ENCODE peak calls at places on chromosomes 5 and 9, in four cellular contexts. G, S, J and I are unnamed samples.

GRCh38 chr5:6193315-6193714 is 185.0 kb downstream of the MED10 start:
- DNase-seq in J (no peak), G (no peak), S (no peak), I (no peak)

GRCh38 chr9:70491798-70492736 is 77.6 kb upstream of the KLF9 start:
- DNase-seq in S (no peak), J (no peak), G (no peak), I (no peak)

GRCh38 chr9:7980691-7981289 is 181.2 kb upstream of the DMAC1 start:
- DNase-seq in J (no peak), S (no peak), G (no peak), I (no peak)

GRCh38 chr5:134982230-134982629 is 14.5 kb downstream of the CATSPER3 start:
- DNase-seq in S (no peak), G (no peak), J (no peak), I (no peak)

GRCh38 chr9:18072967-18073366 is 401.0 kb upstream of the ADAMTSL1 start:
- DNase-seq in S (no peak), G (no peak), J (no peak), I (no peak)

GRCh38 chr5:111478266-111478665 is 34.1 kb downstream of the STARD4 start:
- DNase-seq in G (no peak), S (no peak), J (no peak), I (no peak)

GRCh38 chr9:137326436-137327060 is 24.5 kb upstream of the NRARP start:
- DNase-seq in S (peak), G (no peak), J (no peak), I (no peak)

GRCh38 chr5:77355074-77355473 is 137.0 kb downstream of the WDR41 start:
- DNase-seq in G (no peak), S (no peak), J (no peak), I (no peak)

GRCh38 chr9:4774209-4774608 is 18.5 kb upstream of the RCL1 start:
- DNase-seq in S (no peak), G (no peak), J (no peak), I (no peak)

GRCh38 chr9:87223397-87224246 is 274.0 kb upstream of the DAPK1 start:
- DNase-seq in G (no peak), J (no peak), S (no peak), I (peak)

GRCh38 chr5:6875376-6875775 is 162.1 kb downstream of the TENT4A start:
- DNase-seq in S (no peak), J (no peak), G (no peak), I (no peak)

GRCh38 chr9:128091144-128091543 is 23.1 kb downstream of the SLC25A25 start:
- DNase-seq in G (no peak), J (no peak), S (no peak), I (peak)

GRCh38 chr9:110939573-110939972 is 98.7 kb downstream of the LPAR1 start:
- DNase-seq in S (no peak), G (no peak), J (no peak), I (no peak)

GRCh38 chr9:95211028-95211427 is 106.5 kb downstream of the FANCC start:
- DNase-seq in J (peak), S (no peak), G (no peak), I (no peak)

GRCh38 chr5:118863345-118863744 is 125.0 kb downstream of the DTWD2 start:
- DNase-seq in J (no peak), S (no peak), G (no peak), I (peak)

GRCh38 chr9:99259231-99259918 is 37.3 kb downstream of the SEC61B start:
- DNase-seq in J (peak), G (no peak), S (no peak), I (no peak)

GRCh38 chr9:136848393-136849037 is 694 bp upstream of the PHPT1 start:
- DNase-seq in G (peak), J (peak), S (no peak), I (no peak)

GRCh38 chr9:121985792-121986494 is 107.2 kb downstream of the TTLL11 start:
- DNase-seq in J (peak), S (no peak), G (no peak), I (no peak)

GRCh38 chr9:128540630-128541355 is 11.6 kb upstream of the SPTAN1 start:
- DNase-seq in J (no peak), G (no peak), S (no peak), I (no peak)

GRCh38 chr5:56984445-56984844 is 32.5 kb upstream of the MIER3 start:
- DNase-seq in G (no peak), J (no peak), S (no peak), I (no peak)

GRCh38 chr5:138212828-138213160 is 329 bp downstream of the CDC23 start:
- DNase-seq in J (peak), S (no peak), G (no peak), I (peak)

DNA sequence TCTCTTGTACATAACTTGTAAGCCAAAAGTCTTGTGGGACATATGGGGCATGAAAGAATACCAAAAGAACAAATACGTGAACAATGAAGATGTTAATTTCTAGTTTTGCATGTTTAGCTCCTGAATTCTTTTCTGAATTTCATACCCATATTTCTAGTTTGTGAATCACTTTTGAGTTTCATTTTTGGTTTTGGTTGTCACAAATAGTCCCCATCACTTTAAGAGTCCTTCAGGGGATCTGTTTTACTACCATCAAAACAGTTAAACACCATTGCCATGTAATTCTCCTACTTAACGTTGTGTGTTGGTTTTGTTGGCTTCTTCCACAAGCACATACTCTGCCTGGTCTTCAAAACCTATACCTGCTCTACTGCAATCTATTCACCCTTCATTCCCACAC is 27.0 kb downstream of the VCAN start:
- DNase-seq in S (no peak), J (no peak), G (no peak), I (no peak)
- H3K9ac ChIP-seq in S (no peak), J (no peak), G (no peak), I (no peak)

GRCh38 chr5:10867408-10868303 is 106.6 kb upstream of the DAP start:
- DNase-seq in J (no peak), S (no peak), G (no peak), I (no peak)
- TF ChIP-seq BHLHE40 in J (no peak), S (no peak), G (no peak), I (no peak)

GRCh38 chr9:107368696-107369095 is 85.6 kb downstream of the RAD23B start:
- DNase-seq in J (no peak), G (peak), S (no peak), I (no peak)
- H3K9ac ChIP-seq in J (no peak), G (no peak), S (no peak), I (no peak)

GRCh38 chr5:115578657-115579056 is 23.6 kb downstream of the TICAM2 start:
- DNase-seq in S (no peak), G (no peak), J (no peak), I (no peak)
- TF ChIP-seq BHLHE40 in S (no peak), G (no peak), J (no peak), I (no peak)

GRCh38 chr9:109805054-109805453 is 25.1 kb downstream of the PALM2AKAP2 start:
- DNase-seq in G (no peak), S (no peak), J (no peak), I (no peak)
- H3K9ac ChIP-seq in G (no peak), S (no peak), J (no peak), I (no peak)

GRCh38 chr5:174309131-174309845 is 263.8 kb downstream of the NSG2 start:
- DNase-seq in J (no peak), G (no peak), S (no peak), I (no peak)
- TF ChIP-seq BHLHE40 in J (no peak), G (no peak), S (no peak), I (no peak)

DNA sequence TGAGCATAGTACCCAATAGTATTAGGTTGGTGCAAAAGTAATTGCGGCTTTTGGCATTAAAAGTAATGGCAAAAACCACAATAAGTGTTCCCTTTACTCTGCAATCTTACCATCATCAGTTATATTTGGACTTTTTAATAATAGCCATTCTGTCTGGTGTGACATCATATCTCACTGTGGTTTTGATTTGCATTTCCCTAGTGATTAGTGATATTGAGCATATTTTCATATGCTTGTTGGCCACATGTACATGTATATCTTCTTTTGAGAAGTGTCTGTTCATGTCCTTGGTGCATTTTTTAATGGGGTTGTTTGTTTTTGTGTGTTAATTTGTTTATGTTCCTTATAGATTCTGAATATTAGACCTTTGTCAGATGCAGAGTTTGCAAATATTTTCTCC is 289.9 kb downstream of the FAM170A start:
- DNase-seq in J (no peak), G (no peak), S (no peak), I (no peak)
- H3K9ac ChIP-seq in J (no peak), G (no peak), S (no peak), I (no peak)

GRCh38 chr5:10151656-10152055 is 98.0 kb downstream of the ATPSCKMT start:
- DNase-seq in J (no peak), S (no peak), G (no peak), I (peak)

GRCh38 chr5:10144040-10144439 is 105.6 kb downstream of the ATPSCKMT start:
- DNase-seq in G (no peak), S (no peak), J (no peak), I (no peak)

GRCh38 chr5:10149911-10150310 is 99.8 kb downstream of the ATPSCKMT start:
- DNase-seq in J (peak), S (no peak), G (no peak), I (no peak)

GRCh38 chr5:10140195-10140973 is 109.3 kb downstream of the ATPSCKMT start:
- DNase-seq in S (no peak), G (peak), J (peak), I (peak)

GRCh38 chr5:10145922-10146321 is 103.8 kb downstream of the ATPSCKMT start:
- DNase-seq in S (peak), G (peak), J (peak), I (peak)
- TF ChIP-seq BHLHE40 in S (no peak), G (no peak), J (no peak), I (no peak)

DNA sequence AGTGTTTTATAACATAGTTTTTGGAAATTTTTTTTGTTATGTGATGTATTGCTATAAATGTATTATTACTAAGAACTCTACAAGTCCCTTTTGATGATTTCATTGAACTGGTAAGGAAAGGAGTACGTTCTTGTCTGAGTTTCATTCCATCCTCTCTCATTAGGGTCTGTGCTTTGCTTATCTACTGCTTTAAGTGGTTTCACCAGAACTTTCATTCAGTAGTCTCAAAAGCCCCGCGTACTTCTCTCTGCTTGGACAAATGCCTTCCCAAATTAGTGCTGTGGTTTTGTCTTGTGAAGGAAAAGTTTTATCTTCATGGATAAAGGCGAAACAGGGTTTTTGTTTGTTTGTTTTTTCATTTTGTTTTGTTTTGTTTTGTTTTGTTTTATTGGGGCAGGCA is 469.8 kb upstream of the WWC1 start:
- DNase-seq in J (no peak), S (no peak), G (no peak), I (no peak)
- H3K9ac ChIP-seq in J (no peak), S (no peak), G (no peak), I (no peak)